ENCODE peak calls at places on chromosome 14, in six cellular contexts. Z is transverse colon, D is prostate gland, T is upper lobe of right lung, M is hepatocyte, I is SJSA1. Q is an unnamed sample.

GRCh38 chr14:55500219-55500701 is 59.8 kb upstream of the TBPL2 start:
- DNase-seq in Z (peak; percentile 57), D (no peak), T (no peak), M (no peak), I (no peak), Q (peak; percentile 35)

GRCh38 chr14:55884819-55885218 is 233.4 kb upstream of the PELI2 start:
- DNase-seq in Z (no peak), D (peak; percentile 76), T (no peak), M (peak; percentile 8), I (no peak), Q (no peak)

GRCh38 chr14:89178802-89179201 is 238.2 kb downstream of the FOXN3 start:
- DNase-seq in Z (no peak), D (no peak), T (no peak), M (no peak), I (no peak), Q (no peak)

GRCh38 chr14:100780646-100781355 is 45.1 kb upstream of the MEG3 start:
- DNase-seq in Z (peak; percentile 2), D (no peak), T (peak; percentile 33), M (no peak), I (peak; percentile 25), Q (no peak)

GRCh38 chr14:52780893-52781292 is 10.5 kb downstream of the GNPNAT1 start:
- DNase-seq in Z (no peak), D (no peak), T (no peak), M (no peak), I (no peak), Q (no peak)

GRCh38 chr14:74135386-74135785 is 50.6 kb downstream of the LIN52 start:
- DNase-seq in Z (no peak), D (no peak), T (no peak), M (no peak), I (no peak), Q (no peak)

GRCh38 chr14:37650356-37651037 is 55.1 kb downstream of the TTC6 start:
- DNase-seq in Z (no peak), D (no peak), T (no peak), M (peak; percentile 11), I (no peak), Q (no peak)

GRCh38 chr14:49959822-49960408 is 67.0 kb downstream of the ARF6 start:
- DNase-seq in Z (peak; percentile 77), D (no peak), T (no peak), M (no peak), I (no peak), Q (no peak)

GRCh38 chr14:56271988-56272387 is 153.8 kb downstream of the PELI2 start:
- DNase-seq in Z (no peak), D (no peak), T (no peak), M (no peak), I (no peak), Q (no peak)

GRCh38 chr14:31939934-31940333 is 137.2 kb upstream of the ARHGAP5 start:
- DNase-seq in Z (no peak), D (no peak), T (no peak), M (no peak), I (no peak), Q (no peak)

GRCh38 chr14:79051009-79051710 is 881.0 kb downstream of the NRXN3 start:
- DNase-seq in Z (no peak), D (peak; percentile 7), T (no peak), M (no peak), I (no peak), Q (no peak)

GRCh38 chr14:69263771-69264170 is 3.8 kb downstream of the GALNT16 start:
- DNase-seq in Z (no peak), D (no peak), T (no peak), M (no peak), I (no peak), Q (no peak)

GRCh38 chr14:52059614-52060013 is 9.2 kb downstream of the NID2 start:
- DNase-seq in Z (no peak), D (no peak), T (no peak), M (no peak), I (no peak), Q (no peak)

GRCh38 chr14:99318091-99318958 is 46.3 kb upstream of the BCL11B start:
- DNase-seq in Z (peak; percentile 60), D (no peak), T (no peak), M (peak; percentile 25), I (no peak), Q (no peak)

GRCh38 chr14:59406454-59407245 is 58.5 kb downstream of the GPR135 start:
- DNase-seq in Z (no peak), D (no peak), T (no peak), M (peak; percentile 20), I (no peak), Q (no peak)

GRCh38 chr14:35051796-35052195 is 5.7 kb downstream of the FAM177A1 start:
- DNase-seq in Z (no peak), D (no peak), T (no peak), M (peak; percentile 18), I (no peak), Q (no peak)

GRCh38 chr14:22512106-22512814 is 76.8 kb downstream of the DAD1 start:
- DNase-seq in Z (no peak), D (no peak), T (no peak), M (no peak), I (no peak), Q (no peak)
- H3K4me1 ChIP-seq in Z (peaks cover 41% of the 10 kb centered on the region), D (no peaks in the 10 kb centered on the region), T (peaks cover 5% of the 10 kb centered on the region), M (peaks cover 23% of the 10 kb centered on the region), I (peaks cover 57% of the 10 kb centered on the region), Q (peaks cover 19% of the 10 kb centered on the region)

GRCh38 chr14:101812071-101812470 is 50.6 kb downstream of the PPP2R5C start:
- DNase-seq in Z (peak; percentile 43), D (no peak), T (no peak), M (no peak), I (no peak), Q (peak; percentile 57)
- H3K4me3 ChIP-seq in Z (no peak overlapping the region), D (no peak overlapping the region), T (no peak overlapping the region), M (no peak overlapping the region), I (no peak overlapping the region), Q (no peak overlapping the region)

DNA sequence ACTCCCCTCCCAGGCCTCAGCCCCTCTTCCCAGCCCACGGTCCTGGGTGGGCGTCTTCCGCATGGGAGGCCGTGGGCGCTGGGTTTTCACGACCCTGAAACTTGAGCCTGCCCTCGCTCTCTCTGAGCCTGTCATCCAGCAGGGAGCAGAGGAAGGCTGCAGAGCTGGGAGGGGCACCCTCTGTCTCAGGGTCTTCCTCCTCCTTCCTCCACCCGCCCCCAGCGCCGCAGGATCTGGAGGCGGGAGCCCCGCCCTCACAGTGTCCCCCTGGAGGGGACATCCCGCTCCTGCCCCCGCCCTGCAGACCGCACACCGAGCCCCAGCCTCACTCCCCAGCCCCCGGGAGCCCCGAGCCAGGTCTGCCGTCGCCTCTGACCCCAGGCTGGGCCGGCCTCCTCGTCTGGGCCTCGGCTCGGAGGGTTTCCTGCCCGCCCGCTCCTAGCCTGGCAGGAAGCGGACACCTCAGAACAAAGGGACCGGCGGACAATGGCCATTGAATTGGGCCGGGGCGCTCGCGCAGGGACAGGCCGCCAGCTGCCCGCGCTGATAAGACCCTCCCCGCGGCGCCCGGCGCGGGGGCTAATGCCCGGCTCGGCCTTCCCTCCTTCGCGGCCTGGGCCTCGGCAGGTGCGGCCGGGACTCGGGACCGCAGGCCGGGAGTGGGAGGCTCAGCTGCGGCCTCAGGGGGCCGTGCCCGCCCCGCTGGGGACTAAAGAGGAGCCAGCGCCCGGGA is 15.3 kb upstream of the NUDT14 start:
- DNase-seq in Z (no peak), D (no peak), T (no peak), M (no peak), I (no peak), Q (no peak)
- H3K4me1 ChIP-seq in Z (peaks cover 20% of the 10 kb centered on the region), D (no peaks in the 10 kb centered on the region), T (peaks cover 62% of the 10 kb centered on the region), M (peaks cover 35% of the 10 kb centered on the region), I (peaks cover 88% of the 10 kb centered on the region), Q (peaks cover 28% of the 10 kb centered on the region)

DNA sequence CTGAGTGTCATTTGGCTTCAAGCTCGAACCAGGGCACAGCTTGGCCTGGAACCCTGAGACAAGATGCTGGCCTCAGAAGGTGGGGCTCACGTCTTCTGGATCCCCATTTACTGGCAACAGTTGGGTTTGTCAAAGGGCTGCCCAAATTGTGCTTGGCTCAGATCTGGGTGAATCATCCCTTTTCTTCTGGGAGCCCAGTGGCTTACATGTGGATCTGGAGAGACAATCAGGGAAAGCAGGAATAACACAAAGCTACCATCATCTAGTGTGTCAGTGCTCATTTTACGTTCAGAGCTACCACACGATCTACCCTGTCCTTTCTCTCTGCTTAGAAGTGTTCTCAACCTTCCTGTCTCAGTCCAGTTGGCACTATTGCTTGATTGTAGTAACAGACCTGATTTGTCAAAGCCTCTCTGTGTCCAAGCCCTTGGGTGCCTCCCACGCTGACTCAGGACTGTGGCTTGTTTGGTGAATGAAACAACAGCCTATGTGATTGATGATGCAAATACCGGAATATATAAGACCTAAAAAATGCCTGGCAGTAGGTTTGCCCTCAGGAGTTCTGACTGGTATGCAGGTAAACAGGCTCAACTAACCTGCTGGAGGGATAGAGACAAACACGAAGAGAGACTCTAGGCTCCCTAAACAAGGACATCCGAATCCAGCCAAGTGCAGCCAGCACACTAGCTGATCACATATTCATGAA is 974.3 kb downstream of the VRK1 start:
- DNase-seq in Z (no peak), D (no peak), T (no peak), M (peak; percentile 23), I (no peak), Q (no peak)
- H3K4me3 ChIP-seq in Z (no peak overlapping the region), D (no peak overlapping the region), T (no peak overlapping the region), M (no peak overlapping the region), I (no peak overlapping the region), Q (no peak overlapping the region)

DNA sequence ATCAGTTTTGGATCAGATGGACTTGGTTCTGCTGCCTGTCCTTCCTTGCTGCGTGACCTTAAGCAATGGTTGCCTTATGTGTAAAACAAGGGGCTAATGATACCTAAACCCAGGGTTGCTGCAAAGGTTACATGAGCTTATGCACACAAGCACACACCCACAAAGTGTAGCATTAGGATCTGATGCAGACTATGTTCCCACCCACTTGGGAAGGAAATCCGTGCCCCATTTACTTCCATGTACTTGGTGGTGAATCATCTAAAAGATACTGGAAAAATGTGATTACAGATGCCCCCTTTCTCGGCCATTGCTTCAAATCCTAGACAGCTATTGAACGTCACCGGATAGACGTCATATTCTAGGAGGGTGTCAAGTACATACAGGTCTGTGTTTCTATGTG is 87.1 kb downstream of the PRKCH start:
- DNase-seq in Z (no peak), D (no peak), T (no peak), M (no peak), I (no peak), Q (no peak)
- H3K4me1 ChIP-seq in Z (no peaks in the 10 kb centered on the region), D (no peaks in the 10 kb centered on the region), T (peaks cover 33% of the 10 kb centered on the region), M (no peaks in the 10 kb centered on the region), I (no peaks in the 10 kb centered on the region), Q (no peaks in the 10 kb centered on the region)

Q was measured in body of pancreas.